ENCODE peak calls at places on chromosome 4, in six cellular contexts. Y is HCT116, Q is upper lobe of left lung, E is HepG2, O is GM12878, D is K562. L is an unnamed sample. For H3K27me3, the result is how much of the 10 kb centered on the place peaks cover.

GRCh38 chr4:169795585-169795984 is 37.8 kb upstream of the HPF1 start:
- ATAC-seq in Y (no peak), Q (no peak), E (no peak), O (no peak), D (no peak), L (no peak)

GRCh38 chr4:9898596-9899345 is 117.3 kb downstream of the DRD5 start:
- ATAC-seq in Y (peak), Q (peak), E (peak), O (peak), D (peak), L (peak)

GRCh38 chr4:120749445-120750151 is 172.9 kb downstream of the PRDM5 start:
- ATAC-seq in Y (no peak), Q (no peak), E (no peak), O (peak), D (no peak), L (no peak)

GRCh38 chr4:178554352-178554751 is 1112.1 kb upstream of the AGA start:
- ATAC-seq in Y (no peak), Q (no peak), E (no peak), O (no peak), D (no peak), L (no peak)

GRCh38 chr4:89957527-89957926 is 62.9 kb downstream of the MMRN1 start:
- ATAC-seq in Y (no peak), Q (no peak), E (no peak), O (no peak), D (no peak), L (no peak)

GRCh38 chr4:36328130-36328529 is 46.7 kb downstream of the DTHD1 start:
- ATAC-seq in Y (no peak), Q (no peak), E (no peak), O (no peak), D (no peak), L (no peak)

GRCh38 chr4:81564025-81564424 is 92.3 kb upstream of the RASGEF1B start:
- ATAC-seq in Y (no peak), Q (no peak), E (no peak), O (no peak), D (no peak), L (no peak)

GRCh38 chr4:89164400-89164799 is 53.1 kb downstream of the TIGD2 start:
- ATAC-seq in Y (no peak), Q (no peak), E (no peak), O (peak), D (no peak), L (no peak)

GRCh38 chr4:15413010-15413622 is 14.7 kb upstream of the C1QTNF7 start:
- ATAC-seq in Y (no peak), Q (no peak), E (no peak), O (no peak), D (no peak), L (peak)

DNA sequence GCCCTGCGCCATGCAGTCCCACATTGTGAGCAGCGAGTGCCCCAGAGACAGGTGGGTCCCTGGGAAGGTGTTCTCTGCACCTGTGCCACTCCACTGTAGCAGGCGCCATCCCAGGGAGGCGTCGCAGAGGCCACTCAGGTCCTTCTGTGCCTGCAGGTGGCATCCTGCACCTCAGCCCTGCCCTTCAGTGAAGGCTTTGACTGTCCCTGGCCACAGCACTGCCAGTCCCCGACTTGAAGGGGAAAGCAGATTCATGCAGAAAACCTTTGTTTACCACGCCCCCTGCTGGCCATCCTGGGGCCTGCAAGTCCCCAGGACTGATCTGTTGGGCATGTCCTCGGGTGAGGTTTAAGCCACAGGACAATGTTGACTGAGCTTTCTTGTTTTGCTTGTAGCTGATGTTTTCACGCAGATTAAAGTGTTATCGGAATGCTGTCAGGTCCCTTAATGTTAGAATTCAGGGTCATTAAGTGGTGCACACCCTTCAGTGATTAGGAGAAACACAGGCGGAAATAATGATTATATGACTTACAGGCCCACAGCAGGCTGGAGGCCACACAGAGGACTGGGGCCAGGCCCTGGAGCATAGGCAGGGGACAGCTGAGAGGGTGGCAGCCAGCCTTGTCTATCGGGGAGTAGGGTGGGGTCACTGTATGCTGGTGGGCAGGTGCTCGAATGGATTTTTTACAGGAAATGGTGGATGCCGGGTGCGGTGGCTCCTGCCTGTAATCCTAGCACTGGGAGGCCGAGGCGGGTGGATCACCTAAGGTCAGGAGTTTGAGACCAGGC is 5.0 kb downstream of the TACC3 start:
- ATAC-seq in Y (peak), Q (peak), E (peak), O (peak), D (peak), L (peak)
- TF ChIP-seq POLR2AphosphoS5 in Y (no peak), Q (no peak), E (no peak), O (no peak), D (no peak), L (no peak)

GRCh38 chr4:95546236-95546635 is 2.5 kb downstream of the UNC5C start:
- ATAC-seq in Y (no peak), Q (no peak), E (no peak), O (no peak), D (no peak), L (no peak)
- H3K27me3 ChIP-seq in Y (under half), Q (under half), E (under half), O (under half), D (under half), L (under half)

DNA sequence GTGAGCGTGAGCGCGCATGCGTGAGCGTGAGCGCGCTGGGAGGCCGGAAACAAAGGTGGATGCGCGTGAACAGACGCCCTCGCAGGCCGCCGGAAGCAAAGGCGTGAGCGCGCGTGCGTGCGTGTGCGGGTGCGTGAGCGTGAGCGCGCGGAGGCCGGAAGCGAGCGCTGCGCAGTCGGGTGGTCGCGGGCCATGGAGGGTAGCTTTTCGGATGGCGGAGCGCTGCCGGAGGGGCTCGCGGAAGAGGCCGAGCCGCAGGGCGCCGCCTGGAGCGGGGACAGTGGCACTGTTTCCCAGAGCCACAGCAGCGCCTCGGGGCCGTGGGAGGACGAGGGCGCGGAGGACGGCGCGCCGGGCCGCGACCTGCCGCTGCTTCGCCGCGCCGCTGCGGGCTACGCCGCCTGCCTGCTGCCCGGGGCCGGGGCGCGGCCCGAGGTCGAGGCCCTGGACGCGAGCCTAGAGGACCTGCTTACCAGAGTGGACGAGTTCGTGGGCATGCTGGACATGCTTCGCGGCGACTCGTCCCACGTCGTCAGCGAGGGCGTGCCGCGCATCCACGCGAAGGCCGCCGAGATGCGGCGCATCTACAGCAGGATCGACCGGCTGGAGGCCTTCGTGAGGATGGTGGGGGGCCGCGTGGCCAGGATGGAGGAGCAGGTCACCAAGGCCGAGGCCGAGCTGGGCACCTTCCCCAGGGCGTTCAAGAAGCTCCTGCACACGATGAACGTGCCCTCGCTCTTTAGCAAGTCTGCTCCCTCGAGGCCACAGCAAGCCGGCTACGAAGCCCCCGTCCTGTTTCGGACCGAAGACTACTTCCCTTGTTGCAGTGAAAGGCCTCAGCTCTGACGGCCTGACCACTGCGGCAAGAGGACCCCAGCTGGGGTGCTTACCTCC is at the start of gene BLOC1S4:
- ATAC-seq in Y (peak), Q (peak), E (peak), O (peak), D (peak), L (peak)
- TF ChIP-seq POLR2A in Y (peak), Q (peak), E (peak), O (peak), D (peak), L (peak)

DNA sequence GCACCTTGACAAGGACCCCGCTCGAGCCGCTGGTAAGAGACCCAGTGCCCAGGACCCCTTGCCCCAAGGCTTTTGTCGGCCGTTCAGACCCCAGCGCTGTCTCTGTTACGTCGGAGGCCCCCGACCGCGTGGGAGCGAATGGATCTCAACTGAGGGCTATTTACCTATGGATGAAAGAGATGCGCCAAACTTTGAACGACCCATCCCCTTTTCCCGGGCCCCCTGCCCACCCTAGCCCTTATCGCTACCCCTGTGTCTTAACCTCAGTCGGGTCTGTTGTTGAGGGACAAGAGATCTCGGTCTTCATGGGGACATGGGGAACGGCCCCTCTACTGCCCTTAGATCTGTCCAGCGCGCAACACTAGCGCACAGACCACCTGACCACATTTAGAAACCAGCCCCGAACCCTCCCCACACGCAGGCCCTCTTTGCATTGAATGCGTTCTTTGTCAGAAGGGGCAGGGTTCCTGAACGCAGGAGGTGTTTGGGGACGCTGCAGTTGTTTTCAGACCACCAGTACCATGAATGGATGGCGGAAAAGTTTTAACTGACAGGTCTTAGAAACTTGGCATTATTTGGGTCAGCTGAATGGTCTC is 617 bp downstream of the ARL9 start:
- ATAC-seq in Y (no peak), Q (peak), E (peak), O (peak), D (no peak), L (no peak)
- TF ChIP-seq POLR2AphosphoS5 in Y (peak), Q (no peak), E (no peak), O (no peak), D (no peak), L (no peak)

DNA sequence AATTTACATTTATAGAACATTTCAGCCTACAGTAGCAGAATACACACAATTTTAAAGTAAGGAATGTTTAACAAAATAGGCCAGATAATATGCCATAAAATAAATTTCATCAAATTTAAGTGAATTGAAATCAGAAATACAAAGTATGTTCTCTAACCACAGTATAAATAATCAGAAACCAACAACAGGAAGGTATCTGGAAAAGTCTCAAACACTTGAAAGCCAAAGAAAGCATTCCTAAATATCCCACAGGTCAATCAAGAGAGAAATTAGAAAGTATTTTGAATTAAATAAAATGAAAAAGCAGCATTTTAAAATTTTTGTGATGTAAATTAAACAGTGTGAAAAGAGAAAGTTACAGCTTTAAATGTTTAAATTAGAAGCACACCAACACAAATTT is 899.2 kb downstream of the PDHA2 start:
- ATAC-seq in Y (no peak), Q (no peak), E (no peak), O (no peak), D (no peak), L (no peak)
- H3K27me3 ChIP-seq in Y (under half), Q (under half), E (under half), O (under half), D (under half), L (under half)

GRCh38 chr4:40572692-40573287 is 56.9 kb downstream of the RBM47 start:
- ATAC-seq in Y (no peak), Q (no peak), E (no peak), O (no peak), D (no peak), L (no peak)

GRCh38 chr4:40576651-40577480 is 52.8 kb downstream of the RBM47 start:
- ATAC-seq in Y (peak), Q (peak), E (peak), O (peak), D (peak), L (peak)

GRCh38 chr4:40577588-40578253 is 51.9 kb downstream of the RBM47 start:
- ATAC-seq in Y (no peak), Q (no peak), E (no peak), O (no peak), D (no peak), L (no peak)

GRCh38 chr4:40573593-40574311 is 55.9 kb downstream of the RBM47 start:
- ATAC-seq in Y (no peak), Q (no peak), E (no peak), O (peak), D (no peak), L (no peak)

GRCh38 chr4:40575846-40576245 is 53.8 kb downstream of the RBM47 start:
- ATAC-seq in Y (no peak), Q (no peak), E (no peak), O (no peak), D (no peak), L (no peak)
- TF ChIP-seq POLR2A in Y (no peak), Q (no peak), E (no peak), O (no peak), D (no peak), L (no peak)

GRCh38 chr4:83631066-83631465 is 95.2 kb downstream of the GPAT3 start:
- ATAC-seq in Y (no peak), Q (no peak), E (no peak), O (no peak), D (no peak), L (no peak)
- TF ChIP-seq POLR2AphosphoS5 in Y (no peak), Q (no peak), E (no peak), O (no peak), D (no peak), L (no peak)

L was measured in gastroesophageal sphincter.